ENCODE peak calls at places on chromosomes 16 and 17, in ten cellular contexts. V, J, C, L, E, F, D, Q, I and O are unnamed samples.

GRCh38 chr16:53821487-53821886 is 117.5 kb downstream of the FTO start:
- DNase-seq in Q (no peak), C (no peak), J (no peak), D (no peak), V (no peak), E (peak), L (no peak), I (peak), F (no peak), O (no peak)

GRCh38 chr16:27315333-27316037 is 1.7 kb downstream of the IL4R start:
- DNase-seq in L (peak), F (no peak), I (peak), C (peak), D (peak), E (peak), J (peak), Q (peak), V (no peak), O (peak)

GRCh38 chr16:53504161-53504663 is 1.2 kb upstream of the AKTIP start:
- DNase-seq in F (peak), I (peak), V (no peak), D (peak), C (peak), L (peak), J (no peak), E (peak), Q (peak), O (no peak)

GRCh38 chr17:57889892-57890856 is 40.3 kb upstream of the MRPS23 start:
- DNase-seq in E (peak), D (peak), Q (no peak), F (peak), L (peak), J (no peak), C (no peak), V (no peak), I (peak), O (peak)

GRCh38 chr17:42677012-42677857 is 441 bp upstream of the PLEKHH3 start:
- DNase-seq in F (peak), C (peak), D (peak), V (peak), E (peak), I (peak), J (peak), L (peak), Q (peak), O (peak)

GRCh38 chr16:59688006-59688405 is 953.9 kb upstream of the GOT2 start:
- DNase-seq in V (no peak), D (no peak), J (no peak), L (no peak), Q (no peak), C (no peak), F (no peak), I (no peak), E (no peak), O (no peak)

GRCh38 chr16:70638814-70639792 is 7.3 kb upstream of the IL34 start:
- DNase-seq in F (no peak), Q (no peak), D (no peak), C (no peak), L (no peak), E (no peak), V (no peak), I (peak), J (no peak), O (peak)

GRCh38 chr17:78774956-78775571 is 7.0 kb downstream of the CYTH1 start:
- DNase-seq in D (no peak), C (peak), Q (peak), J (peak), F (no peak), V (no peak), L (no peak), I (no peak), E (peak), O (peak)

GRCh38 chr17:5210091-5210490 is 18.4 kb upstream of the ZNF594 start:
- DNase-seq in D (no peak), E (no peak), F (no peak), C (no peak), J (no peak), V (no peak), Q (no peak), I (no peak), L (no peak), O (no peak)

GRCh38 chr16:3401719-3402397 is 843 bp downstream of the ZNF174 start:
- DNase-seq in V (no peak), C (no peak), J (no peak), E (no peak), I (peak), L (no peak), Q (no peak), D (no peak), F (no peak), O (no peak)

GRCh38 chr17:51322390-51323029 is 62.2 kb downstream of the UTP18 start:
- DNase-seq in V (no peak), J (no peak), L (no peak), Q (no peak), I (no peak), E (peak), D (no peak), C (no peak), F (no peak), O (no peak)

GRCh38 chr17:77528516-77529327 is 388.0 kb downstream of the SEC14L1 start:
- DNase-seq in D (peak), V (no peak), F (peak), Q (no peak), C (peak), I (peak), J (no peak), E (no peak), L (no peak), O (no peak)

GRCh38 chr17:79541038-79541437 is 69.8 kb downstream of the RBFOX3 start:
- DNase-seq in F (no peak), V (no peak), E (no peak), I (no peak), L (no peak), C (no peak), J (no peak), Q (no peak), D (no peak), O (no peak)

GRCh38 chr17:49459401-49459984 is 35.6 kb upstream of the NGFR start:
- DNase-seq in J (no peak), E (no peak), V (no peak), I (no peak), D (no peak), Q (peak), F (no peak), L (no peak), C (peak), O (no peak)

GRCh38 chr16:4260360-4260759 is 12.5 kb downstream of the TFAP4 start:
- DNase-seq in V (no peak), J (no peak), I (no peak), E (no peak), C (no peak), D (no peak), Q (no peak), F (no peak), L (no peak), O (peak)

GRCh38 chr17:79981661-79982101 is 54.0 kb downstream of the TBC1D16 start:
- DNase-seq in I (no peak), C (no peak), E (no peak), J (no peak), Q (no peak), L (peak), V (no peak), F (no peak), D (peak), O (no peak)

GRCh38 chr17:61477204-61477834 is 25.1 kb downstream of the TBX4 start:
- DNase-seq in V (no peak), F (no peak), J (no peak), C (no peak), Q (no peak), D (peak), E (no peak), L (no peak), I (no peak), O (no peak)

GRCh38 chr17:57954421-57955182 is 610 bp downstream of the CUEDC1 start:
- DNase-seq in J (no peak), Q (no peak), F (peak), L (peak), E (no peak), V (no peak), C (no peak), I (peak), D (peak), O (peak)